ENCODE peak calls at places on chromosome 14, in four cellular contexts. Y is central memory CD4-positive, alpha-beta T cell; X is GF-D8; F is stimulated activated CD8-positive, alpha-beta memory T cell treated with anti-CD3 and anti-CD28 coated beads, Interleukin-15, amount 100 ng/mL, for 48 hours. K is an unnamed sample.

GRCh38 chr14:69979882-69980281 is 100.7 kb downstream of the SMOC1 start:
- DNase-seq in Y (no peak), X (no peak), F (no peak), K (no peak)

GRCh38 chr14:104917992-104918391 is 6.7 kb upstream of the PLD4 start:
- DNase-seq in Y (no peak), X (no peak), F (no peak), K (no peak)

GRCh38 chr14:102206901-102207300 is 67.2 kb downstream of the WDR20 start:
- DNase-seq in Y (no peak), X (no peak), F (no peak), K (no peak)

GRCh38 chr14:100291305-100292075 is 14.8 kb downstream of the SLC25A29 start:
- DNase-seq in Y (no peak), X (no peak), F (no peak), K (no peak)

GRCh38 chr14:21103165-21103709 is 2.4 kb downstream of the TMEM253 start:
- DNase-seq in Y (no peak), X (no peak), F (no peak), K (no peak)

GRCh38 chr14:62696261-62696968 is 348.8 kb downstream of the KCNH5 start:
- DNase-seq in Y (no peak), X (no peak), F (no peak), K (no peak)

GRCh38 chr14:89349196-89350008 is 67.6 kb downstream of the FOXN3 start:
- DNase-seq in Y (no peak), X (no peak), F (no peak), K (no peak)

GRCh38 chr14:105444859-105445258 is 25.2 kb downstream of the MTA1 start:
- DNase-seq in Y (no peak), X (no peak), F (no peak), K (no peak)

GRCh38 chr14:61388976-61389576 is 67.7 kb downstream of the PRKCH start:
- DNase-seq in Y (no peak), X (no peak), F (no peak), K (no peak)

GRCh38 chr14:103690332-103690731 is 24.9 kb downstream of the XRCC3 start:
- DNase-seq in Y (no peak), X (no peak), F (no peak), K (no peak)

GRCh38 chr14:23174266-23174665 is 9.2 kb downstream of the SLC7A8 start:
- DNase-seq in Y (no peak), X (no peak), F (no peak), K (no peak)

GRCh38 chr14:103057028-103057371 is 349 bp downstream of the CDC42BPB start:
- DNase-seq in Y (no peak), X (no peak), F (no peak), K (no peak)

GRCh38 chr14:72433511-72433910 is 460.4 kb downstream of the DPF3 start:
- DNase-seq in Y (no peak), X (no peak), F (no peak), K (peak; percentile 67)

GRCh38 chr14:84254205-84254788 is 1275.6 kb upstream of the FLRT2 start:
- DNase-seq in Y (no peak), X (no peak), F (no peak), K (no peak)

GRCh38 chr14:31510222-31510621 is 22.4 kb upstream of the GPR33 start:
- DNase-seq in Y (peak; percentile 17), X (no peak), F (no peak), K (peak; percentile 53)

GRCh38 chr14:26290007-26290530 is 307.8 kb downstream of the NOVA1 start:
- DNase-seq in Y (no peak), X (no peak), F (no peak), K (no peak)

GRCh38 chr14:94930690-94931089 is 160.8 kb upstream of the GSC start:
- DNase-seq in Y (no peak), X (no peak), F (no peak), K (no peak)

GRCh38 chr14:102088012-102088792 is 1.4 kb upstream of the HSP90AA1 start:
- DNase-seq in Y (peak; percentile 37), X (peak; percentile 77), F (peak; percentile 49), K (peak; percentile 45)

GRCh38 chr14:50023671-50024490 is 92.5 kb downstream of the VCPKMT start:
- DNase-seq in Y (no peak), X (no peak), F (no peak), K (peak; percentile 89)

GRCh38 chr14:78157855-78158436 is 12.2 kb upstream of the NRXN3 start:
- DNase-seq in Y (no peak), X (no peak), F (no peak), K (peak; percentile 20)

GRCh38 chr14:52299692-52300278 is 14.3 kb upstream of the PTGER2 start:
- DNase-seq in Y (peak; percentile 57), X (peak; percentile 19), F (no peak), K (peak; percentile 72)

GRCh38 chr14:53381879-53382278 is 228.8 kb upstream of the DDHD1 start:
- DNase-seq in Y (no peak), X (no peak), F (no peak), K (no peak)

GRCh38 chr14:100011568-100012325 is 53.5 kb upstream of the EVL start:
- DNase-seq in Y (no peak), X (no peak), F (no peak), K (no peak)

GRCh38 chr14:80955434-80955939 is at the start of gene TSHR:
- DNase-seq in Y (no peak), X (no peak), F (no peak), K (no peak)

K was measured in ELR.